ENCODE peak calls at places on chromosomes 11 and 22, in five cellular contexts. N, Y, P, E and A are unnamed samples. For H4K20me1, the result is how much of the 10 kb centered on the place peaks cover.

GRCh38 chr22:29700949-29701927 is 18.6 kb upstream of the CABP7 start:
- DNase-seq in E (peak), N (no peak), Y (peak), P (peak), A (peak)

GRCh38 chr11:117992136-117992535 is 5.9 kb downstream of the IL10RA start:
- DNase-seq in Y (no peak), P (no peak), N (no peak), E (no peak), A (no peak)

GRCh38 chr11:45485070-45485716 is 180.2 kb downstream of the CHST1 start:
- DNase-seq in Y (no peak), E (no peak), N (no peak), P (no peak), A (no peak)

GRCh38 chr22:50308986-50309600 is 1.6 kb upstream of the PLXNB2 start:
- DNase-seq in P (no peak), Y (no peak), N (no peak), E (no peak), A (no peak)

GRCh38 chr22:16601437-16602223 is 9.0 kb upstream of the CCT8L2 start:
- DNase-seq in P (no peak), Y (no peak), E (no peak), N (no peak), A (no peak)

GRCh38 chr11:78605296-78605695 is 30.6 kb upstream of the NARS2 start:
- DNase-seq in Y (no peak), P (peak), E (no peak), N (no peak), A (no peak)

GRCh38 chr11:69969890-69970784 is 108.0 kb upstream of the ANO1 start:
- DNase-seq in Y (no peak), N (no peak), P (no peak), E (peak), A (no peak)

GRCh38 chr22:25637032-25637431 is 72.6 kb downstream of the GRK3 start:
- DNase-seq in Y (no peak), N (peak), P (no peak), E (no peak), A (no peak)

GRCh38 chr11:88229303-88229702 is 54.1 kb upstream of the RAB38 start:
- DNase-seq in E (no peak), N (no peak), Y (no peak), P (no peak), A (no peak)

GRCh38 chr11:29641201-29641600 is 375.6 kb downstream of the KCNA4 start:
- DNase-seq in P (no peak), E (no peak), Y (peak), N (no peak), A (no peak)

GRCh38 chr11:133227674-133228111 is 304.6 kb downstream of the OPCML start:
- DNase-seq in N (no peak), P (no peak), Y (no peak), E (no peak), A (no peak)

GRCh38 chr11:29153078-29153477 is 863.8 kb downstream of the KCNA4 start:
- DNase-seq in E (no peak), N (no peak), P (no peak), Y (no peak), A (no peak)

GRCh38 chr11:95788921-95789505 is 569 bp downstream of the FAM76B start:
- DNase-seq in E (peak), Y (peak), N (peak), P (peak), A (peak)

GRCh38 chr22:50294319-50294656 is 13.2 kb downstream of the PLXNB2 start:
- DNase-seq in Y (no peak), P (no peak), E (no peak), N (no peak), A (no peak)

GRCh38 chr11:62516736-62517371 is 29.8 kb downstream of the AHNAK start:
- DNase-seq in P (no peak), N (no peak), E (no peak), Y (no peak), A (no peak)

GRCh38 chr22:32880906-32881596 is 79.5 kb downstream of the TIMP3 start:
- DNase-seq in P (no peak), E (peak), N (peak), Y (peak), A (no peak)

GRCh38 chr11:44277097-44278090 is 32.5 kb downstream of the ALX4 start:
- DNase-seq in E (no peak), N (no peak), Y (no peak), P (no peak), A (no peak)

GRCh38 chr11:2436521-2437031 is 7.7 kb downstream of the TRPM5 start:
- DNase-seq in Y (no peak), N (no peak), E (no peak), P (no peak), A (no peak)

GRCh38 chr11:86079421-86079820 is 10.5 kb upstream of the PICALM start:
- DNase-seq in N (no peak), Y (no peak), P (no peak), E (no peak), A (no peak)

GRCh38 chr11:2314525-2315394 is 12.9 kb downstream of the TSPAN32 start:
- DNase-seq in N (peak), Y (peak), E (peak), P (no peak), A (no peak)

GRCh38 chr11:64251986-64252837 is 882 bp downstream of the PLCB3 start:
- DNase-seq in P (peak), E (peak), N (peak), Y (no peak), A (peak)

GRCh38 chr22:28829358-28830181 is 29.2 kb upstream of the XBP1 start:
- DNase-seq in N (peak), E (peak), P (peak), Y (peak), A (peak)

GRCh38 chr11:59285716-59286260 is 72.9 kb upstream of the OR5AN1 start:
- DNase-seq in Y (no peak), P (no peak), N (no peak), E (no peak), A (no peak)

GRCh38 chr11:122721964-122722266 is 66.4 kb downstream of the UBASH3B start:
- DNase-seq in E (no peak), Y (no peak), P (peak), N (peak), A (peak)

GRCh38 chr11:15871904-15872303 is 484.4 kb downstream of the SOX6 start:
- DNase-seq in E (no peak), N (no peak), P (no peak), Y (no peak), A (no peak)

GRCh38 chr22:26172389-26172990 is 3.2 kb downstream of the SEZ6L start:
- DNase-seq in P (peak), E (peak), N (peak), Y (no peak), A (peak)

GRCh38 chr22:45511847-45512261 is 9.2 kb downstream of the FBLN1 start:
- DNase-seq in E (peak), Y (peak), N (peak), P (no peak), A (no peak)

GRCh38 chr11:71472941-71473792 is 20.2 kb downstream of the NADSYN1 start:
- DNase-seq in Y (no peak), N (no peak), P (no peak), E (no peak), A (no peak)

GRCh38 chr11:39569784-39570183 is 1889.7 kb downstream of the LRRC4C start:
- DNase-seq in N (no peak), P (no peak), Y (no peak), E (no peak), A (no peak)

GRCh38 chr11:60172011-60172410 is 10.9 kb downstream of the MS4A6A start:
- DNase-seq in Y (no peak), E (no peak), N (no peak), P (peak), A (no peak)

GRCh38 chr11:75242722-75243600 is 2.4 kb downstream of the TPBGL start:
- DNase-seq in Y (no peak), P (no peak), N (no peak), E (no peak), A (no peak)

GRCh38 chr22:49457146-49457545 is 370.5 kb downstream of the BRD1 start:
- DNase-seq in E (no peak), Y (no peak), P (no peak), N (no peak), A (no peak)

GRCh38 chr22:17910561-17911311 is 113.6 kb downstream of the MICAL3 start:
- DNase-seq in E (peak), P (peak), N (peak), Y (peak), A (no peak)
- H4K20me1 ChIP-seq in E (under half), P (under half), N (under half), Y (half or more), A (under half)

DNA sequence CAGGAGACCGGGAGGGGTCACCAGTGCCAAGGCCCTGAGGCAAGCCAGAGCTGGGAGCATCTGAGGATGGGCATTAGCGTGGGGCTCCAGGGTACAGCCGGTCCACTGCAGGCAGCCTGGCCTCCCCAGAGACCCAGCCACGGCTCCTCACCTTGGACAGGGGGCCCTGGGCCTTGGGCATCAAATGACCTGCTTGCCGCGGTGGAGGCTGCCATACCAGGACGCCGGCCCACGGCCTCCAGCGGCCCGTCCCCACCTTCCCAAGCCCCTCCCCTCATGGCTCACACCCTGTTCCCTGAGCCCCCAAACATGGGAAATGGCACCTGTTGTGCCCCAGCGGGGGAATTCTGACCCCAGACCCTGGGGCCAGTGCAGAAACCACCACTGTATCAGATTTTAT is 12.7 kb upstream of the RTN4R start:
- DNase-seq in E (no peak), N (no peak), P (no peak), Y (no peak), A (no peak)
- TF ChIP-seq EZH2 in E (no peak), N (no peak), P (no peak), Y (no peak), A (no peak)

DNA sequence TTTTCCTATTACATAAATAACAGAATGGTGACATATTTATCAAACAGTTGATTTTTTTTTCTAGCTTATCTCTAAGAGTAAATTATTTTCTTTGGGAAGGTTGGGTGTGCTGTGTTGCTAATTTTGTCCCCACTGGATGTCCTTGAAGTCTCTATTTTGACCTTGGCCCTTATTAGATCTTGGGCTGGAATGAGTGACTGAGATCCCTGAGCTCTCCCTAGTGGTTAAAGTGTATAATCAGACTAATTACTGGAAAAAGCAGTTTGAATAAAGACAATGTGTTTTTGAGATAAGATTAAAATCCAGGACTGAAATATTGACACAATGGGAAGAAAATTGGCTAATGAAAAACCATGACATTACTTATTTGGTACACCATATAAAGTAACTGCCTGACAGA is 56.1 kb downstream of the AASDHPPT start:
- DNase-seq in E (no peak), P (peak), Y (no peak), N (peak), A (peak)
- TF ChIP-seq CTCF in E (no peak), P (peak), Y (no peak), N (peak), A (peak)

GRCh38 chr11:67160872-67161783 is 42.1 kb downstream of the KDM2A start:
- DNase-seq in N (peak), E (no peak), Y (peak), P (peak), A (no peak)

GRCh38 chr11:67163006-67163405 is 43.9 kb downstream of the KDM2A start:
- DNase-seq in Y (no peak), E (no peak), N (peak), P (no peak), A (no peak)

GRCh38 chr11:67167715-67168114 is 48.7 kb downstream of the KDM2A start:
- DNase-seq in E (no peak), N (no peak), P (peak), Y (no peak), A (no peak)

GRCh38 chr11:67165595-67165994 is 46.5 kb downstream of the KDM2A start:
- DNase-seq in N (no peak), P (no peak), Y (no peak), E (no peak), A (no peak)

GRCh38 chr11:67167086-67167485 is 48.0 kb downstream of the KDM2A start:
- DNase-seq in P (no peak), N (no peak), Y (peak), E (no peak), A (no peak)
- H4K20me1 ChIP-seq in P (under half), N (under half), Y (half or more), E (half or more), A (under half)

GRCh38 chr22:43926349-43926710 is 2.7 kb downstream of the PNPLA3 start:
- DNase-seq in N (no peak), P (no peak), Y (no peak), E (no peak), A (no peak)

GRCh38 chr22:43925433-43926348 is 2.1 kb downstream of the PNPLA3 start:
- DNase-seq in Y (no peak), E (peak), N (no peak), P (no peak), A (no peak)

GRCh38 chr22:43922123-43922522 is 1.5 kb upstream of the PNPLA3 start:
- DNase-seq in Y (no peak), E (no peak), P (no peak), N (no peak), A (peak)

GRCh38 chr22:43923191-43923590 is 414 bp upstream of the PNPLA3 start:
- DNase-seq in E (no peak), N (peak), Y (no peak), P (no peak), A (peak)

DNA sequence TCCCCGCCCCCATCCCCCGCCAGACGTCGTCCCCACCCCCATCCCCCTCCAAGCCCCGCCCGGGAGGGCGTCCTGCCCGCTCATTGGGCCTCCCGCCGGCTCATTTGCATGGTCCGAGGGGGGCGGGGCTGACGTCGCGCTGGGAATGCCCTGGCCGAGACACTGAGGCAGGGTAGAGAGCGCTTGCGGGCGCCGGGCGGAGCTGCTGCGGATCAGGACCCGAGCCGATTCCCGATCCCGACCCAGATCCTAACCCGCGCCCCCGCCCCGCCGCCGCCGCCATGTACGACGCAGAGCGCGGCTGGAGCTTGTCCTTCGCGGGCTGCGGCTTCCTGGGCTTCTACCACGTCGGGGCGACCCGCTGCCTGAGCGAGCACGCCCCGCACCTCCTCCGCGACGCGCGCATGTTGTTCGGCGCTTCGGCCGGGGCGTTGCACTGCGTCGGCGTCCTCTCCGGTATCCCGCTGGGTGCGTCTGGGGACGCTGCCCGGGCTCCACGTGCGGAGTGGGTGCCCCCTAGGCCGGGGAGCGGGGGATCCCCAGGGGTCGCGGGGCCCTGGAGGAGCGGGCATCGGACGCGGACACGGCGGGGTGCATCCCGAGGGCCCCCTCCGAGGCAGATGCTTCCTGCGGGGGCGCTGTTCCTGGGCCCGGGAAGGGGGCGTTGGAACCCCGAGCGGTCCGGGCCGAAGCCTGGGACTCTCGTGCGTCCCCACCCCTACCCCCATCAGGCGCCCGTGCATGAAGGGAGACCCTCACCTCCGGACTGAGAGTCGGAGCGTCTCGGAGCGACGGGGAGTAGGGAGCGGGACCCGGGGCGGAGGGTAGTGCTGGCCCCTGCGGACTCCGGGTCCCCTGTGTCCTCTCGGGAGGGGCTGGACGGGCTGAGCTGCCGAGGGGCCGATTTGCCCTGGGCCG is at the start of gene PNPLA3:
- DNase-seq in P (peak), Y (peak), E (peak), N (peak), A (peak)
- TF ChIP-seq EZH2 in P (no peak), Y (no peak), E (no peak), N (no peak), A (no peak)